ENCODE peak calls at places on chromosome 11, in nine cellular contexts. One of them, this sample, is unnamed.

GRCh38 chr11:85663080-85663729 is 1.7 kb downstream of the CREBZF start:
- DNase-seq in GM13977: no peak
- DNase-seq in T-helper 1 cell: no peak
- DNase-seq in activated T-cell treated with anti-CD3 and anti-CD28 coated beads for 1 hour: no peak
- DNase-seq in stimulated activated CD4-positive, alpha-beta T cell treated with anti-CD3 and anti-CD28 coated beads, Interleukin-2, amount 100 ng/mL, for 48 hours: no peak
- DNase-seq in NCI-H2029: no peak
- DNase-seq in HEK293T: no peak
- DNase-seq in amniotic stem cell: no peak
- DNase-seq in activated CD4-positive, alpha-beta T cell treated with anti-CD3 and anti-CD28 coated beads, Interleukin-2, amount 10 ng/mL, durations not matched to agents 7 days and 5 days: no peak
- DNase-seq in this sample: no peak

GRCh38 chr11:2516276-2517015 is 71.6 kb downstream of the KCNQ1 start:
- DNase-seq in GM13977: no peak
- DNase-seq in T-helper 1 cell: no peak
- DNase-seq in activated T-cell treated with anti-CD3 and anti-CD28 coated beads for 1 hour: no peak
- DNase-seq in stimulated activated CD4-positive, alpha-beta T cell treated with anti-CD3 and anti-CD28 coated beads, Interleukin-2, amount 100 ng/mL, for 48 hours: no peak
- DNase-seq in NCI-H2029: no peak
- DNase-seq in HEK293T: no peak
- DNase-seq in amniotic stem cell: no peak
- DNase-seq in activated CD4-positive, alpha-beta T cell treated with anti-CD3 and anti-CD28 coated beads, Interleukin-2, amount 10 ng/mL, durations not matched to agents 7 days and 5 days: no peak
- DNase-seq in this sample: no peak

GRCh38 chr11:88655163-88655562 is 317.6 kb upstream of the CTSC start:
- DNase-seq in GM13977: no peak
- DNase-seq in T-helper 1 cell: no peak
- DNase-seq in activated T-cell treated with anti-CD3 and anti-CD28 coated beads for 1 hour: no peak
- DNase-seq in stimulated activated CD4-positive, alpha-beta T cell treated with anti-CD3 and anti-CD28 coated beads, Interleukin-2, amount 100 ng/mL, for 48 hours: no peak
- DNase-seq in NCI-H2029: no peak
- DNase-seq in HEK293T: no peak
- DNase-seq in amniotic stem cell: no peak
- DNase-seq in activated CD4-positive, alpha-beta T cell treated with anti-CD3 and anti-CD28 coated beads, Interleukin-2, amount 10 ng/mL, durations not matched to agents 7 days and 5 days: no peak
- DNase-seq in this sample: no peak

GRCh38 chr11:34707462-34707840 is 86.6 kb downstream of the EHF start:
- DNase-seq in GM13977: no peak
- DNase-seq in T-helper 1 cell: no peak
- DNase-seq in activated T-cell treated with anti-CD3 and anti-CD28 coated beads for 1 hour: no peak
- DNase-seq in stimulated activated CD4-positive, alpha-beta T cell treated with anti-CD3 and anti-CD28 coated beads, Interleukin-2, amount 100 ng/mL, for 48 hours: no peak
- DNase-seq in NCI-H2029: no peak
- DNase-seq in HEK293T: no peak
- DNase-seq in amniotic stem cell: no peak
- DNase-seq in activated CD4-positive, alpha-beta T cell treated with anti-CD3 and anti-CD28 coated beads, Interleukin-2, amount 10 ng/mL, durations not matched to agents 7 days and 5 days: no peak
- DNase-seq in this sample: no peak

GRCh38 chr11:71913716-71914115 is 14.7 kb downstream of the XNDC1N start:
- DNase-seq in GM13977: no peak
- DNase-seq in T-helper 1 cell: no peak
- DNase-seq in activated T-cell treated with anti-CD3 and anti-CD28 coated beads for 1 hour: no peak
- DNase-seq in stimulated activated CD4-positive, alpha-beta T cell treated with anti-CD3 and anti-CD28 coated beads, Interleukin-2, amount 100 ng/mL, for 48 hours: no peak
- DNase-seq in NCI-H2029: no peak
- DNase-seq in HEK293T: no peak
- DNase-seq in amniotic stem cell: no peak
- DNase-seq in activated CD4-positive, alpha-beta T cell treated with anti-CD3 and anti-CD28 coated beads, Interleukin-2, amount 10 ng/mL, durations not matched to agents 7 days and 5 days: no peak
- DNase-seq in this sample: no peak

GRCh38 chr11:35126000-35126878 is 12.7 kb upstream of the CD44 start:
- DNase-seq in GM13977: peak; percentile 63
- DNase-seq in T-helper 1 cell: no peak
- DNase-seq in activated T-cell treated with anti-CD3 and anti-CD28 coated beads for 1 hour: no peak
- DNase-seq in stimulated activated CD4-positive, alpha-beta T cell treated with anti-CD3 and anti-CD28 coated beads, Interleukin-2, amount 100 ng/mL, for 48 hours: no peak
- DNase-seq in NCI-H2029: no peak
- DNase-seq in HEK293T: no peak
- DNase-seq in amniotic stem cell: no peak
- DNase-seq in activated CD4-positive, alpha-beta T cell treated with anti-CD3 and anti-CD28 coated beads, Interleukin-2, amount 10 ng/mL, durations not matched to agents 7 days and 5 days: peak; percentile 29
- DNase-seq in this sample: no peak

GRCh38 chr11:44003736-44004451 is 43.9 kb upstream of the ACCSL start:
- DNase-seq in GM13977: no peak
- DNase-seq in T-helper 1 cell: no peak
- DNase-seq in activated T-cell treated with anti-CD3 and anti-CD28 coated beads for 1 hour: no peak
- DNase-seq in stimulated activated CD4-positive, alpha-beta T cell treated with anti-CD3 and anti-CD28 coated beads, Interleukin-2, amount 100 ng/mL, for 48 hours: no peak
- DNase-seq in NCI-H2029: no peak
- DNase-seq in HEK293T: no peak
- DNase-seq in amniotic stem cell: no peak
- DNase-seq in activated CD4-positive, alpha-beta T cell treated with anti-CD3 and anti-CD28 coated beads, Interleukin-2, amount 10 ng/mL, durations not matched to agents 7 days and 5 days: no peak
- DNase-seq in this sample: no peak

GRCh38 chr11:31375866-31376265 is 6.2 kb downstream of the DNAJC24 start:
- DNase-seq in GM13977: no peak
- DNase-seq in T-helper 1 cell: no peak
- DNase-seq in activated T-cell treated with anti-CD3 and anti-CD28 coated beads for 1 hour: no peak
- DNase-seq in stimulated activated CD4-positive, alpha-beta T cell treated with anti-CD3 and anti-CD28 coated beads, Interleukin-2, amount 100 ng/mL, for 48 hours: no peak
- DNase-seq in NCI-H2029: no peak
- DNase-seq in HEK293T: no peak
- DNase-seq in amniotic stem cell: no peak
- DNase-seq in activated CD4-positive, alpha-beta T cell treated with anti-CD3 and anti-CD28 coated beads, Interleukin-2, amount 10 ng/mL, durations not matched to agents 7 days and 5 days: no peak
- DNase-seq in this sample: no peak

GRCh38 chr11:115500547-115501503 is 3.4 kb downstream of the CADM1 start:
- DNase-seq in GM13977: no peak
- DNase-seq in T-helper 1 cell: no peak
- DNase-seq in activated T-cell treated with anti-CD3 and anti-CD28 coated beads for 1 hour: no peak
- DNase-seq in stimulated activated CD4-positive, alpha-beta T cell treated with anti-CD3 and anti-CD28 coated beads, Interleukin-2, amount 100 ng/mL, for 48 hours: no peak
- DNase-seq in NCI-H2029: no peak
- DNase-seq in HEK293T: no peak
- DNase-seq in amniotic stem cell: no peak
- DNase-seq in activated CD4-positive, alpha-beta T cell treated with anti-CD3 and anti-CD28 coated beads, Interleukin-2, amount 10 ng/mL, durations not matched to agents 7 days and 5 days: no peak
- DNase-seq in this sample: no peak

GRCh38 chr11:132318421-132319157 is 948.2 kb downstream of the NTM start:
- DNase-seq in GM13977: no peak
- DNase-seq in T-helper 1 cell: no peak
- DNase-seq in activated T-cell treated with anti-CD3 and anti-CD28 coated beads for 1 hour: no peak
- DNase-seq in stimulated activated CD4-positive, alpha-beta T cell treated with anti-CD3 and anti-CD28 coated beads, Interleukin-2, amount 100 ng/mL, for 48 hours: no peak
- DNase-seq in NCI-H2029: no peak
- DNase-seq in HEK293T: no peak
- DNase-seq in amniotic stem cell: peak; percentile 18
- DNase-seq in activated CD4-positive, alpha-beta T cell treated with anti-CD3 and anti-CD28 coated beads, Interleukin-2, amount 10 ng/mL, durations not matched to agents 7 days and 5 days: no peak
- DNase-seq in this sample: no peak

GRCh38 chr11:122198291-122198983 is 82.4 kb upstream of the BLID start:
- DNase-seq in GM13977: no peak
- DNase-seq in T-helper 1 cell: no peak
- DNase-seq in activated T-cell treated with anti-CD3 and anti-CD28 coated beads for 1 hour: no peak
- DNase-seq in stimulated activated CD4-positive, alpha-beta T cell treated with anti-CD3 and anti-CD28 coated beads, Interleukin-2, amount 100 ng/mL, for 48 hours: no peak
- DNase-seq in NCI-H2029: no peak
- DNase-seq in HEK293T: no peak
- DNase-seq in amniotic stem cell: no peak
- DNase-seq in activated CD4-positive, alpha-beta T cell treated with anti-CD3 and anti-CD28 coated beads, Interleukin-2, amount 10 ng/mL, durations not matched to agents 7 days and 5 days: no peak
- DNase-seq in this sample: no peak

GRCh38 chr11:127859941-127860354 is 727.4 kb downstream of the ETS1 start:
- DNase-seq in GM13977: no peak
- DNase-seq in T-helper 1 cell: no peak
- DNase-seq in activated T-cell treated with anti-CD3 and anti-CD28 coated beads for 1 hour: no peak
- DNase-seq in stimulated activated CD4-positive, alpha-beta T cell treated with anti-CD3 and anti-CD28 coated beads, Interleukin-2, amount 100 ng/mL, for 48 hours: no peak
- DNase-seq in NCI-H2029: no peak
- DNase-seq in HEK293T: no peak
- DNase-seq in amniotic stem cell: no peak
- DNase-seq in activated CD4-positive, alpha-beta T cell treated with anti-CD3 and anti-CD28 coated beads, Interleukin-2, amount 10 ng/mL, durations not matched to agents 7 days and 5 days: no peak
- DNase-seq in this sample: no peak

GRCh38 chr11:60498853-60499252 is 6.3 kb downstream of the MS4A12 start:
- DNase-seq in GM13977: no peak
- DNase-seq in T-helper 1 cell: no peak
- DNase-seq in activated T-cell treated with anti-CD3 and anti-CD28 coated beads for 1 hour: no peak
- DNase-seq in stimulated activated CD4-positive, alpha-beta T cell treated with anti-CD3 and anti-CD28 coated beads, Interleukin-2, amount 100 ng/mL, for 48 hours: no peak
- DNase-seq in NCI-H2029: no peak
- DNase-seq in HEK293T: no peak
- DNase-seq in amniotic stem cell: no peak
- DNase-seq in activated CD4-positive, alpha-beta T cell treated with anti-CD3 and anti-CD28 coated beads, Interleukin-2, amount 10 ng/mL, durations not matched to agents 7 days and 5 days: no peak
- DNase-seq in this sample: no peak

GRCh38 chr11:36147491-36147890 is 141.7 kb downstream of the COMMD9 start:
- DNase-seq in GM13977: no peak
- DNase-seq in T-helper 1 cell: no peak
- DNase-seq in activated T-cell treated with anti-CD3 and anti-CD28 coated beads for 1 hour: no peak
- DNase-seq in stimulated activated CD4-positive, alpha-beta T cell treated with anti-CD3 and anti-CD28 coated beads, Interleukin-2, amount 100 ng/mL, for 48 hours: no peak
- DNase-seq in NCI-H2029: no peak
- DNase-seq in HEK293T: no peak
- DNase-seq in amniotic stem cell: no peak
- DNase-seq in activated CD4-positive, alpha-beta T cell treated with anti-CD3 and anti-CD28 coated beads, Interleukin-2, amount 10 ng/mL, durations not matched to agents 7 days and 5 days: no peak
- DNase-seq in this sample: no peak

GRCh38 chr11:72712168-72712721 is 38.0 kb upstream of the PDE2A start:
- DNase-seq in GM13977: no peak
- DNase-seq in T-helper 1 cell: no peak
- DNase-seq in activated T-cell treated with anti-CD3 and anti-CD28 coated beads for 1 hour: no peak
- DNase-seq in stimulated activated CD4-positive, alpha-beta T cell treated with anti-CD3 and anti-CD28 coated beads, Interleukin-2, amount 100 ng/mL, for 48 hours: no peak
- DNase-seq in NCI-H2029: no peak
- DNase-seq in HEK293T: no peak
- DNase-seq in amniotic stem cell: no peak
- DNase-seq in activated CD4-positive, alpha-beta T cell treated with anti-CD3 and anti-CD28 coated beads, Interleukin-2, amount 10 ng/mL, durations not matched to agents 7 days and 5 days: no peak
- DNase-seq in this sample: no peak

GRCh38 chr11:73308963-73309960 is 1.2 kb downstream of the ARHGEF17 start:
- DNase-seq in GM13977: no peak
- DNase-seq in T-helper 1 cell: no peak
- DNase-seq in activated T-cell treated with anti-CD3 and anti-CD28 coated beads for 1 hour: no peak
- DNase-seq in stimulated activated CD4-positive, alpha-beta T cell treated with anti-CD3 and anti-CD28 coated beads, Interleukin-2, amount 100 ng/mL, for 48 hours: no peak
- DNase-seq in NCI-H2029: peak; percentile 30
- DNase-seq in HEK293T: no peak
- DNase-seq in amniotic stem cell: peak; percentile 97
- DNase-seq in activated CD4-positive, alpha-beta T cell treated with anti-CD3 and anti-CD28 coated beads, Interleukin-2, amount 10 ng/mL, durations not matched to agents 7 days and 5 days: no peak
- DNase-seq in this sample: no peak

GRCh38 chr11:8717876-8718753 is 35.5 kb downstream of the RPL27A start:
- DNase-seq in GM13977: no peak
- DNase-seq in T-helper 1 cell: no peak
- DNase-seq in activated T-cell treated with anti-CD3 and anti-CD28 coated beads for 1 hour: no peak
- DNase-seq in stimulated activated CD4-positive, alpha-beta T cell treated with anti-CD3 and anti-CD28 coated beads, Interleukin-2, amount 100 ng/mL, for 48 hours: no peak
- DNase-seq in NCI-H2029: no peak
- DNase-seq in HEK293T: no peak
- DNase-seq in amniotic stem cell: peak; percentile 16
- DNase-seq in activated CD4-positive, alpha-beta T cell treated with anti-CD3 and anti-CD28 coated beads, Interleukin-2, amount 10 ng/mL, durations not matched to agents 7 days and 5 days: no peak
- DNase-seq in this sample: no peak

GRCh38 chr11:15941206-15941770 is 415.1 kb downstream of the SOX6 start:
- DNase-seq in GM13977: peak; percentile 80
- DNase-seq in T-helper 1 cell: peak; percentile 6
- DNase-seq in activated T-cell treated with anti-CD3 and anti-CD28 coated beads for 1 hour: no peak
- DNase-seq in stimulated activated CD4-positive, alpha-beta T cell treated with anti-CD3 and anti-CD28 coated beads, Interleukin-2, amount 100 ng/mL, for 48 hours: peak; percentile 41
- DNase-seq in NCI-H2029: no peak
- DNase-seq in HEK293T: no peak
- DNase-seq in amniotic stem cell: no peak
- DNase-seq in activated CD4-positive, alpha-beta T cell treated with anti-CD3 and anti-CD28 coated beads, Interleukin-2, amount 10 ng/mL, durations not matched to agents 7 days and 5 days: peak; percentile 15
- DNase-seq in this sample: no peak

GRCh38 chr11:58465690-58466089 is 23.7 kb upstream of the OR5B12 start:
- DNase-seq in GM13977: no peak
- DNase-seq in T-helper 1 cell: no peak
- DNase-seq in activated T-cell treated with anti-CD3 and anti-CD28 coated beads for 1 hour: no peak
- DNase-seq in stimulated activated CD4-positive, alpha-beta T cell treated with anti-CD3 and anti-CD28 coated beads, Interleukin-2, amount 100 ng/mL, for 48 hours: no peak
- DNase-seq in NCI-H2029: no peak
- DNase-seq in HEK293T: no peak
- DNase-seq in amniotic stem cell: no peak
- DNase-seq in activated CD4-positive, alpha-beta T cell treated with anti-CD3 and anti-CD28 coated beads, Interleukin-2, amount 10 ng/mL, durations not matched to agents 7 days and 5 days: no peak
- DNase-seq in this sample: no peak

GRCh38 chr11:134536219-134536618 is 124.2 kb upstream of the B3GAT1 start:
- DNase-seq in GM13977: no peak
- DNase-seq in T-helper 1 cell: no peak
- DNase-seq in activated T-cell treated with anti-CD3 and anti-CD28 coated beads for 1 hour: no peak
- DNase-seq in stimulated activated CD4-positive, alpha-beta T cell treated with anti-CD3 and anti-CD28 coated beads, Interleukin-2, amount 100 ng/mL, for 48 hours: no peak
- DNase-seq in NCI-H2029: no peak
- DNase-seq in HEK293T: no peak
- DNase-seq in amniotic stem cell: no peak
- DNase-seq in activated CD4-positive, alpha-beta T cell treated with anti-CD3 and anti-CD28 coated beads, Interleukin-2, amount 10 ng/mL, durations not matched to agents 7 days and 5 days: no peak
- DNase-seq in this sample: no peak

GRCh38 chr11:62592216-62592815 is 993 bp upstream of the TUT1 start:
- DNase-seq in GM13977: no peak
- DNase-seq in T-helper 1 cell: no peak
- DNase-seq in activated T-cell treated with anti-CD3 and anti-CD28 coated beads for 1 hour: no peak
- DNase-seq in stimulated activated CD4-positive, alpha-beta T cell treated with anti-CD3 and anti-CD28 coated beads, Interleukin-2, amount 100 ng/mL, for 48 hours: no peak
- DNase-seq in NCI-H2029: no peak
- DNase-seq in HEK293T: no peak
- DNase-seq in amniotic stem cell: no peak
- DNase-seq in activated CD4-positive, alpha-beta T cell treated with anti-CD3 and anti-CD28 coated beads, Interleukin-2, amount 10 ng/mL, durations not matched to agents 7 days and 5 days: no peak
- DNase-seq in this sample: no peak

GRCh38 chr11:44804449-44805151 is 77.8 kb downstream of the TSPAN18 start:
- DNase-seq in GM13977: no peak
- DNase-seq in T-helper 1 cell: no peak
- DNase-seq in activated T-cell treated with anti-CD3 and anti-CD28 coated beads for 1 hour: no peak
- DNase-seq in stimulated activated CD4-positive, alpha-beta T cell treated with anti-CD3 and anti-CD28 coated beads, Interleukin-2, amount 100 ng/mL, for 48 hours: no peak
- DNase-seq in NCI-H2029: no peak
- DNase-seq in HEK293T: no peak
- DNase-seq in amniotic stem cell: no peak
- DNase-seq in activated CD4-positive, alpha-beta T cell treated with anti-CD3 and anti-CD28 coated beads, Interleukin-2, amount 10 ng/mL, durations not matched to agents 7 days and 5 days: no peak
- DNase-seq in this sample: no peak

GRCh38 chr11:35875063-35875462 is 68.8 kb upstream of the LDLRAD3 start:
- DNase-seq in GM13977: no peak
- DNase-seq in T-helper 1 cell: no peak
- DNase-seq in activated T-cell treated with anti-CD3 and anti-CD28 coated beads for 1 hour: no peak
- DNase-seq in stimulated activated CD4-positive, alpha-beta T cell treated with anti-CD3 and anti-CD28 coated beads, Interleukin-2, amount 100 ng/mL, for 48 hours: no peak
- DNase-seq in NCI-H2029: no peak
- DNase-seq in HEK293T: no peak
- DNase-seq in amniotic stem cell: no peak
- DNase-seq in activated CD4-positive, alpha-beta T cell treated with anti-CD3 and anti-CD28 coated beads, Interleukin-2, amount 10 ng/mL, durations not matched to agents 7 days and 5 days: no peak
- DNase-seq in this sample: no peak

GRCh38 chr11:102268985-102269470 is 48.3 kb upstream of the BIRC3 start:
- DNase-seq in GM13977: no peak
- DNase-seq in T-helper 1 cell: no peak
- DNase-seq in activated T-cell treated with anti-CD3 and anti-CD28 coated beads for 1 hour: no peak
- DNase-seq in stimulated activated CD4-positive, alpha-beta T cell treated with anti-CD3 and anti-CD28 coated beads, Interleukin-2, amount 100 ng/mL, for 48 hours: no peak
- DNase-seq in NCI-H2029: no peak
- DNase-seq in HEK293T: no peak
- DNase-seq in amniotic stem cell: no peak
- DNase-seq in activated CD4-positive, alpha-beta T cell treated with anti-CD3 and anti-CD28 coated beads, Interleukin-2, amount 10 ng/mL, durations not matched to agents 7 days and 5 days: no peak
- DNase-seq in this sample: no peak

GRCh38 chr11:123590296-123590912 is 64.0 kb downstream of the SCN3B start:
- DNase-seq in GM13977: no peak
- DNase-seq in T-helper 1 cell: no peak
- DNase-seq in activated T-cell treated with anti-CD3 and anti-CD28 coated beads for 1 hour: no peak
- DNase-seq in stimulated activated CD4-positive, alpha-beta T cell treated with anti-CD3 and anti-CD28 coated beads, Interleukin-2, amount 100 ng/mL, for 48 hours: no peak
- DNase-seq in NCI-H2029: no peak
- DNase-seq in HEK293T: no peak
- DNase-seq in amniotic stem cell: no peak
- DNase-seq in activated CD4-positive, alpha-beta T cell treated with anti-CD3 and anti-CD28 coated beads, Interleukin-2, amount 10 ng/mL, durations not matched to agents 7 days and 5 days: no peak
- DNase-seq in this sample: no peak

GRCh38 chr11:68468217-68468828 is 7.8 kb downstream of the PPP6R3 start:
- DNase-seq in GM13977: peak; percentile 55
- DNase-seq in T-helper 1 cell: no peak
- DNase-seq in activated T-cell treated with anti-CD3 and anti-CD28 coated beads for 1 hour: no peak
- DNase-seq in stimulated activated CD4-positive, alpha-beta T cell treated with anti-CD3 and anti-CD28 coated beads, Interleukin-2, amount 100 ng/mL, for 48 hours: no peak
- DNase-seq in NCI-H2029: no peak
- DNase-seq in HEK293T: no peak
- DNase-seq in amniotic stem cell: no peak
- DNase-seq in activated CD4-positive, alpha-beta T cell treated with anti-CD3 and anti-CD28 coated beads, Interleukin-2, amount 10 ng/mL, durations not matched to agents 7 days and 5 days: peak; percentile 41
- DNase-seq in this sample: no peak

GRCh38 chr11:7246179-7246578 is 5.5 kb upstream of the SYT9 start:
- DNase-seq in GM13977: no peak
- DNase-seq in T-helper 1 cell: no peak
- DNase-seq in activated T-cell treated with anti-CD3 and anti-CD28 coated beads for 1 hour: no peak
- DNase-seq in stimulated activated CD4-positive, alpha-beta T cell treated with anti-CD3 and anti-CD28 coated beads, Interleukin-2, amount 100 ng/mL, for 48 hours: no peak
- DNase-seq in NCI-H2029: no peak
- DNase-seq in HEK293T: no peak
- DNase-seq in amniotic stem cell: no peak
- DNase-seq in activated CD4-positive, alpha-beta T cell treated with anti-CD3 and anti-CD28 coated beads, Interleukin-2, amount 10 ng/mL, durations not matched to agents 7 days and 5 days: no peak
- DNase-seq in this sample: no peak

This sample was measured in NCI-H774.